ENCODE peak calls at places on chromosomes 16 and 17, in six cellular contexts. One of them, this sample, is unnamed.
A peak's percentile ranks its signal among the peaks of the same experiment; 100 is the strongest.

GRCh38 chr17:732788-733720 is 658 bp downstream of the TLCD3A start:
- DNase-seq in BE2C: peak; percentile 11
- DNase-seq in left ventricle myocardium inferior: peak; percentile 36
- DNase-seq in heart right ventricle: peak; percentile 31
- DNase-seq in fibroblast of the aortic adventitia: peak; percentile 40
- DNase-seq in progenitor cell of endocrine pancreas: no peak
- DNase-seq in this sample: no peak

GRCh38 chr16:87447323-87447722 is 45.5 kb downstream of the ZCCHC14 start:
- DNase-seq in BE2C: no peak
- DNase-seq in fibroblast of the aortic adventitia: peak; percentile 85
- DNase-seq in left ventricle myocardium inferior: no peak
- DNase-seq in progenitor cell of endocrine pancreas: no peak
- DNase-seq in heart right ventricle: no peak
- DNase-seq in this sample: no peak

GRCh38 chr16:68342620-68343019 is 31.8 kb downstream of the PRMT7 start:
- DNase-seq in fibroblast of the aortic adventitia: no peak
- DNase-seq in heart right ventricle: no peak
- DNase-seq in left ventricle myocardium inferior: no peak
- DNase-seq in BE2C: no peak
- DNase-seq in progenitor cell of endocrine pancreas: no peak
- DNase-seq in this sample: no peak

GRCh38 chr17:71342726-71343125 is 778.1 kb upstream of the SOX9 start:
- DNase-seq in BE2C: no peak
- DNase-seq in progenitor cell of endocrine pancreas: no peak
- DNase-seq in heart right ventricle: no peak
- DNase-seq in fibroblast of the aortic adventitia: no peak
- DNase-seq in left ventricle myocardium inferior: no peak
- DNase-seq in this sample: no peak

GRCh38 chr17:31686495-31686894 is 172.5 kb downstream of the COPRS start:
- DNase-seq in left ventricle myocardium inferior: no peak
- DNase-seq in fibroblast of the aortic adventitia: no peak
- DNase-seq in heart right ventricle: no peak
- DNase-seq in BE2C: no peak
- DNase-seq in progenitor cell of endocrine pancreas: no peak
- DNase-seq in this sample: no peak

GRCh38 chr17:5584383-5584951 is at the start of gene NLRP1:
- DNase-seq in progenitor cell of endocrine pancreas: no peak
- DNase-seq in heart right ventricle: peak; percentile 84
- DNase-seq in BE2C: peak; percentile 50
- DNase-seq in left ventricle myocardium inferior: peak; percentile 89
- DNase-seq in fibroblast of the aortic adventitia: peak; percentile 96
- DNase-seq in this sample: peak; percentile 85

GRCh38 chr17:57092779-57093178 is 7.7 kb downstream of the AKAP1 start:
- DNase-seq in fibroblast of the aortic adventitia: peak; percentile 16
- DNase-seq in left ventricle myocardium inferior: no peak
- DNase-seq in BE2C: no peak
- DNase-seq in heart right ventricle: no peak
- DNase-seq in progenitor cell of endocrine pancreas: no peak
- DNase-seq in this sample: no peak

GRCh38 chr16:6643083-6643686 is 689.5 kb upstream of the RBFOX1 start:
- DNase-seq in progenitor cell of endocrine pancreas: peak; percentile 44
- DNase-seq in left ventricle myocardium inferior: no peak
- DNase-seq in fibroblast of the aortic adventitia: peak; percentile 62
- DNase-seq in BE2C: peak; percentile 25
- DNase-seq in heart right ventricle: no peak
- DNase-seq in this sample: peak; percentile 78

GRCh38 chr17:49229805-49230600 is 584 bp downstream of the PHOSPHO1 start:
- DNase-seq in left ventricle myocardium inferior: no peak
- DNase-seq in heart right ventricle: peak; percentile 26
- DNase-seq in BE2C: no peak
- DNase-seq in progenitor cell of endocrine pancreas: no peak
- DNase-seq in fibroblast of the aortic adventitia: no peak
- DNase-seq in this sample: no peak

GRCh38 chr17:77269696-77270681 is 129.2 kb downstream of the SEC14L1 start:
- DNase-seq in left ventricle myocardium inferior: no peak
- DNase-seq in fibroblast of the aortic adventitia: no peak
- DNase-seq in BE2C: no peak
- DNase-seq in heart right ventricle: no peak
- DNase-seq in progenitor cell of endocrine pancreas: no peak
- DNase-seq in this sample: no peak

GRCh38 chr16:21185659-21186325 is 25.6 kb downstream of the ZP2 start:
- DNase-seq in progenitor cell of endocrine pancreas: no peak
- DNase-seq in heart right ventricle: no peak
- DNase-seq in left ventricle myocardium inferior: no peak
- DNase-seq in BE2C: no peak
- DNase-seq in fibroblast of the aortic adventitia: no peak
- DNase-seq in this sample: no peak

GRCh38 chr17:32142857-32143524 is 689 bp downstream of the RHOT1 start:
- DNase-seq in fibroblast of the aortic adventitia: peak; percentile 69
- DNase-seq in left ventricle myocardium inferior: peak; percentile 64
- DNase-seq in heart right ventricle: peak; percentile 48
- DNase-seq in BE2C: peak; percentile 22
- DNase-seq in progenitor cell of endocrine pancreas: peak; percentile 54
- DNase-seq in this sample: no peak

GRCh38 chr17:29042679-29043538 is at the start of gene PIPOX:
- DNase-seq in BE2C: peak; percentile 71
- DNase-seq in progenitor cell of endocrine pancreas: no peak
- DNase-seq in left ventricle myocardium inferior: no peak
- DNase-seq in fibroblast of the aortic adventitia: no peak
- DNase-seq in heart right ventricle: peak; percentile 18
- DNase-seq in this sample: no peak

GRCh38 chr17:49910094-49910857 is 58.7 kb upstream of the DLX4 start:
- DNase-seq in left ventricle myocardium inferior: no peak
- DNase-seq in heart right ventricle: no peak
- DNase-seq in fibroblast of the aortic adventitia: no peak
- DNase-seq in progenitor cell of endocrine pancreas: no peak
- DNase-seq in BE2C: peak; percentile 48
- DNase-seq in this sample: no peak

GRCh38 chr16:50040028-50040427 is 15.0 kb downstream of the CNEP1R1 start:
- DNase-seq in left ventricle myocardium inferior: no peak
- DNase-seq in BE2C: no peak
- DNase-seq in fibroblast of the aortic adventitia: no peak
- DNase-seq in heart right ventricle: no peak
- DNase-seq in progenitor cell of endocrine pancreas: no peak
- DNase-seq in this sample: no peak

GRCh38 chr16:12791340-12791739 is 12.3 kb downstream of the CPPED1 start:
- DNase-seq in left ventricle myocardium inferior: no peak
- DNase-seq in heart right ventricle: no peak
- DNase-seq in progenitor cell of endocrine pancreas: no peak
- DNase-seq in BE2C: no peak
- DNase-seq in fibroblast of the aortic adventitia: no peak
- DNase-seq in this sample: no peak

GRCh38 chr17:50521517-50521916 is 11.0 kb upstream of the EPN3 start:
- DNase-seq in fibroblast of the aortic adventitia: no peak
- DNase-seq in heart right ventricle: no peak
- DNase-seq in BE2C: no peak
- DNase-seq in left ventricle myocardium inferior: no peak
- DNase-seq in progenitor cell of endocrine pancreas: no peak
- DNase-seq in this sample: no peak

GRCh38 chr17:80742091-80742490 is 197.5 kb downstream of the RPTOR start:
- DNase-seq in fibroblast of the aortic adventitia: no peak
- DNase-seq in heart right ventricle: no peak
- DNase-seq in left ventricle myocardium inferior: no peak
- DNase-seq in progenitor cell of endocrine pancreas: no peak
- DNase-seq in BE2C: no peak
- DNase-seq in this sample: no peak

GRCh38 chr17:74201250-74201649 is 2.2 kb upstream of the RPL38 start:
- DNase-seq in heart right ventricle: no peak
- DNase-seq in progenitor cell of endocrine pancreas: no peak
- DNase-seq in BE2C: peak; percentile 40
- DNase-seq in left ventricle myocardium inferior: no peak
- DNase-seq in fibroblast of the aortic adventitia: peak; percentile 40
- DNase-seq in this sample: no peak

GRCh38 chr16:67833418-67834241 is 8.5 kb upstream of the THAP11 start:
- DNase-seq in left ventricle myocardium inferior: peak; percentile 95
- DNase-seq in progenitor cell of endocrine pancreas: peak; percentile 84
- DNase-seq in heart right ventricle: peak; percentile 95
- DNase-seq in fibroblast of the aortic adventitia: peak; percentile 90
- DNase-seq in BE2C: peak; percentile 97
- DNase-seq in this sample: peak; percentile 98

GRCh38 chr16:12132850-12133249 is 156.3 kb downstream of the SNX29 start:
- DNase-seq in progenitor cell of endocrine pancreas: no peak
- DNase-seq in fibroblast of the aortic adventitia: no peak
- DNase-seq in BE2C: no peak
- DNase-seq in left ventricle myocardium inferior: no peak
- DNase-seq in heart right ventricle: no peak
- DNase-seq in this sample: no peak

GRCh38 chr17:4583796-4584124 is 569 bp upstream of the SMTNL2 start:
- DNase-seq in progenitor cell of endocrine pancreas: no peak
- DNase-seq in fibroblast of the aortic adventitia: no peak
- DNase-seq in heart right ventricle: no peak
- DNase-seq in left ventricle myocardium inferior: no peak
- DNase-seq in BE2C: no peak
- DNase-seq in this sample: peak; percentile 81

GRCh38 chr17:10126554-10127493 is 71.6 kb downstream of the GAS7 start:
- DNase-seq in BE2C: no peak
- DNase-seq in fibroblast of the aortic adventitia: peak; percentile 67
- DNase-seq in progenitor cell of endocrine pancreas: no peak
- DNase-seq in left ventricle myocardium inferior: no peak
- DNase-seq in heart right ventricle: no peak
- DNase-seq in this sample: no peak

GRCh38 chr16:5875416-5875815 is 777.8 kb upstream of the EEF2KMT start:
- DNase-seq in left ventricle myocardium inferior: no peak
- DNase-seq in fibroblast of the aortic adventitia: no peak
- DNase-seq in BE2C: no peak
- DNase-seq in progenitor cell of endocrine pancreas: no peak
- DNase-seq in heart right ventricle: no peak
- DNase-seq in this sample: no peak

GRCh38 chr16:79415983-79416641 is 184.4 kb downstream of the MAF start:
- DNase-seq in BE2C: no peak
- DNase-seq in progenitor cell of endocrine pancreas: no peak
- DNase-seq in heart right ventricle: no peak
- DNase-seq in left ventricle myocardium inferior: no peak
- DNase-seq in fibroblast of the aortic adventitia: no peak
- DNase-seq in this sample: no peak

GRCh38 chr17:34199932-34200534 is 55.1 kb upstream of the CCL2 start:
- DNase-seq in fibroblast of the aortic adventitia: peak; percentile 93
- DNase-seq in left ventricle myocardium inferior: peak; percentile 44
- DNase-seq in BE2C: peak; percentile 77
- DNase-seq in heart right ventricle: peak; percentile 38
- DNase-seq in progenitor cell of endocrine pancreas: peak; percentile 65
- DNase-seq in this sample: peak; percentile 92
- TF ChIP-seq CTCF in fibroblast of the aortic adventitia: peak; percentile 100
- TF ChIP-seq CTCF in left ventricle myocardium inferior: peak; percentile 100
- TF ChIP-seq CTCF in BE2C: peak; percentile 100
- TF ChIP-seq CTCF in heart right ventricle: peak; percentile 100
- TF ChIP-seq CTCF in progenitor cell of endocrine pancreas: peak; percentile 100
- TF ChIP-seq CTCF in this sample: peak; percentile 100

GRCh38 chr17:46061435-46061834 is 62.4 kb downstream of the STH start:
- DNase-seq in BE2C: no peak
- DNase-seq in heart right ventricle: no peak
- DNase-seq in progenitor cell of endocrine pancreas: no peak
- DNase-seq in fibroblast of the aortic adventitia: peak; percentile 20
- DNase-seq in left ventricle myocardium inferior: no peak
- DNase-seq in this sample: no peak
- TF ChIP-seq CTCF in BE2C: peak; percentile 27
- TF ChIP-seq CTCF in heart right ventricle: peak; percentile 8
- TF ChIP-seq CTCF in progenitor cell of endocrine pancreas: peak; percentile 48
- TF ChIP-seq CTCF in fibroblast of the aortic adventitia: peak; percentile 23
- TF ChIP-seq CTCF in left ventricle myocardium inferior: peak; percentile 41
- TF ChIP-seq CTCF in this sample: peak; percentile 41

GRCh38 chr16:56571525-56571924 is 6.7 kb downstream of the MT4 start:
- DNase-seq in heart right ventricle: no peak
- DNase-seq in fibroblast of the aortic adventitia: no peak
- DNase-seq in progenitor cell of endocrine pancreas: no peak
- DNase-seq in BE2C: no peak
- DNase-seq in left ventricle myocardium inferior: no peak
- DNase-seq in this sample: no peak

GRCh38 chr16:56576585-56577299 is 11.9 kb downstream of the MT4 start:
- DNase-seq in heart right ventricle: peak; percentile 78
- DNase-seq in left ventricle myocardium inferior: peak; percentile 66
- DNase-seq in progenitor cell of endocrine pancreas: peak; percentile 23
- DNase-seq in BE2C: peak; percentile 77
- DNase-seq in fibroblast of the aortic adventitia: peak; percentile 68
- DNase-seq in this sample: no peak

GRCh38 chr16:56574625-56575024 is 9.8 kb downstream of the MT4 start:
- DNase-seq in left ventricle myocardium inferior: no peak
- DNase-seq in fibroblast of the aortic adventitia: no peak
- DNase-seq in progenitor cell of endocrine pancreas: no peak
- DNase-seq in BE2C: no peak
- DNase-seq in heart right ventricle: no peak
- DNase-seq in this sample: no peak

GRCh38 chr16:56580391-56581048 is 8.8 kb upstream of the MT3 start:
- DNase-seq in fibroblast of the aortic adventitia: no peak
- DNase-seq in BE2C: no peak
- DNase-seq in left ventricle myocardium inferior: no peak
- DNase-seq in heart right ventricle: no peak
- DNase-seq in progenitor cell of endocrine pancreas: no peak
- DNase-seq in this sample: no peak

DNA sequence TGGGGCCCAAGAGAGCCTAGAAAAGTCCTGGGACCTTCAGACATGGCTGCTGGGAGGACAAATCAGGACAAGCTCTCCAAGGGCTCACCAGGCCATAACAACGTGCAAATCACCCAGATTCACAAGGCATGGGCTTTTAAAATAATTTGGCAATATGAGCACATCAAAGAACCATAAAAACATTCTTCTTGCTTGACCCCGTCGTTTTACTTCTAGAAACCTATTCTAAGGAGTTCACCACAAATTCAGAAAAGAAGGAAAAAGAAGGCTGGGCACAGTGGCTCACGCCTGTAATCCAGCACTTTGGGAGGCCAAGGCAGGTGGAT is 12.1 kb upstream of the MT3 start:
- DNase-seq in heart right ventricle: no peak
- DNase-seq in BE2C: no peak
- DNase-seq in fibroblast of the aortic adventitia: no peak
- DNase-seq in progenitor cell of endocrine pancreas: no peak
- DNase-seq in left ventricle myocardium inferior: no peak
- DNase-seq in this sample: no peak
- TF ChIP-seq CTCF in heart right ventricle: no peak
- TF ChIP-seq CTCF in BE2C: no peak
- TF ChIP-seq CTCF in fibroblast of the aortic adventitia: no peak
- TF ChIP-seq CTCF in progenitor cell of endocrine pancreas: no peak
- TF ChIP-seq CTCF in left ventricle myocardium inferior: no peak
- TF ChIP-seq CTCF in this sample: no peak

DNA sequence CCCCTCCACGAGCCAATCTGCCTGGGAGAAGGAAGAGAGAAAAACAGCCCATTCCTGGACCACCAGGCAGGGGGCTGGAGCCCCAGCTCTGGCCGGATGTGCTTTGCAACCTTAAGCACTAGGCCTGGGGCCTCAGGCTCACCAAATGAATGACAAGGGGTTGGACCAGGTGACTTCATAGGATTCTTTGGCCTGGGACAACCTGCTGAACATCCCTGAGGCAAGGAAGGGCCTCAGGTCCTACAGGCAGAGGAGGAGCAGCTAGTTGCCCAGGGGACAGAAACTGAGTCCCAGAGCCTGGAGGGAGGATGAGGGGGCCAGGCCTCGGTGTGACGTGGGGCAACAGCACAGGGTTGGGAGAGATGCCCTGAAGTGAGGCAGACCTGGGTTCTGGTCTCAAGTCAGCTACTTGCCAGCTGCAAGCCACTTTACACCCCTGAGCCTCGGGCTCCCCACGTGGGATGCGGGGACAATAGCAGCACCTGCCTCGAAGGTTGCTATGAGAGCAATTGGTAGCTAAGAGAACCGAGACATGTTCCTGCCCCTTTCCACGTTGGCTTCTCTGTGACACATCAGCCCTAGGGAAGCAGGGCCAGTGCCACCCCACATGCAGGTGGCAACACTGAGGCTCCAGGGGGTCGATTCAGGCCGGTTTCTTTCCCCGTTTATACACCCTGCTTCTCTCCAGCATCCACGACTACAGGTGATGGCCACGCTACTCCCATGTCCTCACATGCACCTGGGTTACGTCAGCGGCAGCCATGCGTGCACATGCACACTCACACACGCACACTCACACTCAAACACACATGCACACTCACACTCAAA is 42.6 kb downstream of the CFAP20 start:
- DNase-seq in fibroblast of the aortic adventitia: no peak
- DNase-seq in progenitor cell of endocrine pancreas: no peak
- DNase-seq in left ventricle myocardium inferior: no peak
- DNase-seq in heart right ventricle: no peak
- DNase-seq in BE2C: no peak
- DNase-seq in this sample: no peak
- TF ChIP-seq CTCF in fibroblast of the aortic adventitia: no peak
- TF ChIP-seq CTCF in progenitor cell of endocrine pancreas: no peak
- TF ChIP-seq CTCF in left ventricle myocardium inferior: no peak
- TF ChIP-seq CTCF in heart right ventricle: no peak
- TF ChIP-seq CTCF in BE2C: no peak
- TF ChIP-seq CTCF in this sample: no peak

This sample was measured in osteocyte.